ENCODE peak calls at places on chromosomes 4 and X, in nine cellular contexts. D is Calu3; N is choroid plexus epithelial cell; O is CD4-positive, alpha-beta T cell; V is glutamatergic neuron; E is AG09319; Y is kidney epithelial cell; S is SK-N-SH; J is lower leg skin. G is an unnamed sample.

GRCh38 chrX:37998586-37999267 is 7.6 kb upstream of the SYTL5 start:
- DNase-seq in D (no peak), N (peak), O (no peak), V (no peak), E (no peak), Y (peak), S (no peak), J (no peak), G (no peak)

GRCh38 chr4:2051086-2051485 is 8.0 kb upstream of the NAT8L start:
- DNase-seq in D (no peak), N (no peak), O (no peak), V (no peak), E (no peak), Y (no peak), S (no peak), J (peak), G (no peak)

GRCh38 chrX:65148232-65148631 is 172.0 kb upstream of the ZC4H2 start:
- DNase-seq in D (no peak), N (no peak), O (no peak), V (no peak), E (no peak), Y (no peak), S (no peak), J (no peak), G (no peak)

GRCh38 chr4:23717528-23718248 is 172.2 kb downstream of the PPARGC1A start:
- DNase-seq in D (no peak), N (peak), O (no peak), V (no peak), E (no peak), Y (no peak), S (peak), J (no peak), G (no peak)

GRCh38 chr4:79597266-79597665 is 189.2 kb upstream of the GK2 start:
- DNase-seq in D (no peak), N (peak), O (no peak), V (no peak), E (peak), Y (no peak), S (no peak), J (no peak), G (no peak)

GRCh38 chr4:56004235-56004634 is 55.5 kb downstream of the CEP135 start:
- DNase-seq in D (no peak), N (no peak), O (no peak), V (no peak), E (no peak), Y (no peak), S (no peak), J (no peak), G (no peak)

GRCh38 chr4:138864961-138865720 is 150.4 kb upstream of the NOCT start:
- DNase-seq in D (no peak), N (no peak), O (no peak), V (no peak), E (no peak), Y (no peak), S (no peak), J (no peak), G (no peak)

GRCh38 chr4:173857828-173858227 is 327.8 kb upstream of the HAND2 start:
- DNase-seq in D (no peak), N (no peak), O (no peak), V (no peak), E (no peak), Y (no peak), S (no peak), J (no peak), G (no peak)

GRCh38 chrX:19889582-19890342 is 2.4 kb upstream of the SH3KBP1 start:
- DNase-seq in D (peak), N (peak), O (peak), V (no peak), E (no peak), Y (no peak), S (no peak), J (no peak), G (no peak)

GRCh38 chrX:124256209-124256608 is 76.3 kb upstream of the TEX13D start:
- DNase-seq in D (no peak), N (no peak), O (no peak), V (no peak), E (no peak), Y (no peak), S (no peak), J (no peak), G (no peak)

GRCh38 chr4:81466841-81467671 is 4.7 kb downstream of the RASGEF1B start:
- DNase-seq in D (peak), N (peak), O (peak), V (peak), E (peak), Y (no peak), S (peak), J (no peak), G (no peak)

GRCh38 chr4:76426272-76426671 is 5.3 kb upstream of the CCDC158 start:
- DNase-seq in D (no peak), N (no peak), O (no peak), V (no peak), E (no peak), Y (no peak), S (peak), J (no peak), G (no peak)

GRCh38 chr4:1356181-1356998 is 9.4 kb downstream of the UVSSA start:
- DNase-seq in D (peak), N (peak), O (peak), V (peak), E (no peak), Y (no peak), S (peak), J (no peak), G (peak)

GRCh38 chrX:1464282-1465131 is 11.8 kb upstream of the ASMTL start:
- DNase-seq in D (no peak), N (no peak), O (no peak), V (no peak), E (no peak), Y (no peak), S (no peak), J (peak), G (peak)

GRCh38 chr4:138178566-138178965 is 63.6 kb downstream of the SLC7A11 start:
- DNase-seq in D (no peak), N (no peak), O (no peak), V (no peak), E (no peak), Y (no peak), S (no peak), J (no peak), G (no peak)

GRCh38 chr4:73620115-73620792 is at the start of gene RASSF6:
- DNase-seq in D (peak), N (peak), O (no peak), V (no peak), E (no peak), Y (no peak), S (no peak), J (no peak), G (no peak)

GRCh38 chrX:132677233-132677716 is 188.4 kb upstream of the MBNL3 start:
- DNase-seq in D (no peak), N (no peak), O (no peak), V (no peak), E (no peak), Y (no peak), S (no peak), J (no peak), G (no peak)

GRCh38 chr4:23733476-23733875 is 156.4 kb downstream of the PPARGC1A start:
- DNase-seq in D (no peak), N (no peak), O (no peak), V (no peak), E (no peak), Y (no peak), S (no peak), J (no peak), G (no peak)

GRCh38 chr4:78557841-78558240 is 6.3 kb downstream of the ANXA3 start:
- DNase-seq in D (no peak), N (no peak), O (no peak), V (no peak), E (no peak), Y (no peak), S (no peak), J (no peak), G (no peak)

GRCh38 chr4:59904331-59904730 is 1295.8 kb upstream of the ADGRL3 start:
- DNase-seq in D (no peak), N (no peak), O (no peak), V (no peak), E (no peak), Y (no peak), S (no peak), J (no peak), G (no peak)

GRCh38 chrX:132001127-132001526 is 22.0 kb upstream of the STK26 start:
- DNase-seq in D (no peak), N (no peak), O (no peak), V (no peak), E (no peak), Y (no peak), S (no peak), J (no peak), G (no peak)

GRCh38 chr4:69321153-69321729 is 41.0 kb downstream of the UGT2B28 start:
- DNase-seq in D (no peak), N (no peak), O (no peak), V (no peak), E (no peak), Y (no peak), S (no peak), J (no peak), G (no peak)

GRCh38 chr4:15042529-15043167 is 40.4 kb downstream of the CPEB2 start:
- DNase-seq in D (no peak), N (peak), O (no peak), V (no peak), E (no peak), Y (peak), S (no peak), J (no peak), G (no peak)

GRCh38 chr4:78596111-78596742 is 44.7 kb downstream of the ANXA3 start:
- DNase-seq in D (peak), N (no peak), O (no peak), V (no peak), E (no peak), Y (no peak), S (no peak), J (no peak), G (no peak)

GRCh38 chr4:69156913-69157312 is 57.6 kb downstream of the UGT2B11 start:
- DNase-seq in D (peak), N (peak), O (no peak), V (peak), E (no peak), Y (no peak), S (no peak), J (no peak), G (no peak)

GRCh38 chr4:141614878-141615586 is 21.4 kb upstream of the IL15 start:
- DNase-seq in D (no peak), N (no peak), O (no peak), V (no peak), E (no peak), Y (no peak), S (no peak), J (no peak), G (no peak)

GRCh38 chr4:184747034-184747830 is 13.3 kb upstream of the CENPU start:
- DNase-seq in D (peak), N (no peak), O (no peak), V (no peak), E (no peak), Y (no peak), S (no peak), J (no peak), G (no peak)

GRCh38 chr4:148283665-148284064 is 158.5 kb downstream of the NR3C2 start:
- DNase-seq in D (no peak), N (no peak), O (no peak), V (no peak), E (no peak), Y (no peak), S (no peak), J (no peak), G (no peak)

GRCh38 chrX:31543565-31544125 is 471.8 kb upstream of the FTHL17 start:
- DNase-seq in D (no peak), N (peak), O (no peak), V (no peak), E (no peak), Y (no peak), S (no peak), J (no peak), G (no peak)

GRCh38 chr4:100356172-100356571 is 161.7 kb downstream of the EMCN start:
- DNase-seq in D (no peak), N (peak), O (no peak), V (no peak), E (no peak), Y (no peak), S (no peak), J (no peak), G (no peak)

GRCh38 chr4:1708581-1708980 is 3.5 kb downstream of the SLBP start:
- DNase-seq in D (no peak), N (no peak), O (no peak), V (no peak), E (no peak), Y (no peak), S (no peak), J (no peak), G (no peak)

GRCh38 chr4:40189997-40190396 is 6.8 kb upstream of the RHOH start:
- DNase-seq in D (no peak), N (no peak), O (no peak), V (no peak), E (no peak), Y (no peak), S (no peak), J (no peak), G (no peak)

GRCh38 chrX:50827996-50828395 is 14.0 kb upstream of the SHROOM4 start:
- DNase-seq in D (peak), N (no peak), O (no peak), V (no peak), E (no peak), Y (peak), S (no peak), J (no peak), G (no peak)

GRCh38 chrX:34053931-34054330 is 78.2 kb downstream of the FAM47A start:
- DNase-seq in D (no peak), N (no peak), O (no peak), V (no peak), E (no peak), Y (no peak), S (no peak), J (no peak), G (no peak)

GRCh38 chr4:71006203-71006907 is 12.9 kb downstream of the DCK start:
- DNase-seq in D (no peak), N (no peak), O (no peak), V (no peak), E (no peak), Y (no peak), S (no peak), J (no peak), G (no peak)

DNA sequence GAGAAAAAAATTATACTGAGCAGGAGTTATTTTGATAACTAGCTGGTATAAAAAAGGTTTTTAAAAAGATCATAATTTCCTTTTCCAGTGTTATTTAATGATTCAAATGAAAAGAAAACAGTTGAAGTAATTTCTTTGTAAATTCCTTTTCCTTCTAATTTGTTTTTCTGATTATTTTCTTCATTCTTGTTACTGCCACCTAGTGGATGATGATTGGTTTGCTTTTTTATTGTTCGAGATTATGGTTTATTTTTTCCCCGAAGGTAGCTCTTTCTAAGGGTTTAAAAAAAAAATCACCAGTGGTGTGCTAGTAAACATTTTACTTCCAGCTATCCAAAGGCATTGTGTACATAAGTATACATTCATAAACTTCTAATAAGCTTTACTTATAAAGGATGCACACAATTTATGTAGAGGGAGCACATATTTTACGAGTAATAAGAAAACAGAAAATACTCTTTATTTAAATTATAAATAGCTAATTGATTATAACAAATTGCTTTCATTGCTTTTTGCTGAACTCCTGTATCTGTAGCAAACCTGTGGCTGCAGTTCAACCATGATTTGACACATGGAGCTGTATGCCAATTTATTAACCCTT is 98.0 kb upstream of the ANK2 start:
- DNase-seq in D (no peak), N (peak), O (no peak), V (no peak), E (no peak), Y (no peak), S (peak), J (no peak), G (no peak)
- TF ChIP-seq CTCF in D (peak), N (peak), O (peak), V (peak), E (peak), Y (peak), S (peak), J (no peak), G (peak)

GRCh38 chrX:71496476-71496875 is 36.4 kb upstream of the OGT start:
- DNase-seq in D (no peak), N (no peak), O (no peak), V (no peak), E (no peak), Y (no peak), S (no peak), J (no peak), G (no peak)
- TF ChIP-seq CTCF in D (no peak), N (no peak), O (no peak), V (no peak), E (no peak), Y (no peak), S (no peak), J (no peak), G (no peak)

DNA sequence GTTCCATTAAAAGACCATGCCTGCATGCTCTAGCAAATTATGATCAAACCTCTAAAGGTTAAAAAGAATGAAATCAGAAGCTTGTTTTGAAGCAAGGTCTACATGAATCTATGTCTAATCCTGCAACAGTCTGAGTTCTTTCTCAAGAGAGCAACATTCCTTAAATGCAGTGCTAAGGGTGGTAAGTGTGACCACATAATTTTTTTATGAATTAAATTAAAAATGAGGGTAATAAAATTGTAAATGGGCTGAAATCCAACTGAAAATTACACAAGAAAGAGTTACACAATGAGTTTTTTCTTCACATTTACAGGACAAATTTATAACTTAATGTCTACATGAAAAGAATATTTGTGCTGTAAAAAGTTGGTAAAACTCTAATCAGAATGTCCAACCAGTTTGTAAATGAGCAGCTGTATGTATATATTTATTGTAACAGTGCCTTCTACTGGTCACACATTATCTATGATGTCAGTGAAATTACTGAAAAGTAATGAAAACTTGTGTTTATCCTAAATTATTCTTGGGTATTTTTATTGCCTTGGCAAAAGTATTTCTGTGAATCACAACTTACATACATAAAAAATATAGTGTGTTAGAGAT is 336.3 kb upstream of the PITX2 start:
- DNase-seq in D (no peak), N (peak), O (no peak), V (no peak), E (no peak), Y (no peak), S (no peak), J (no peak), G (no peak)
- TF ChIP-seq CTCF in D (no peak), N (peak), O (no peak), V (no peak), E (peak), Y (peak), S (peak), J (no peak), G (no peak)

GRCh38 chrX:80816051-80816450 is 6.4 kb upstream of the BRWD3 start:
- DNase-seq in D (no peak), N (no peak), O (no peak), V (no peak), E (no peak), Y (no peak), S (no peak), J (no peak), G (no peak)

GRCh38 chrX:80808160-80808735 is 1.4 kb downstream of the BRWD3 start:
- DNase-seq in D (peak), N (peak), O (peak), V (peak), E (peak), Y (no peak), S (peak), J (peak), G (peak)

GRCh38 chrX:80808854-80809493 is 703 bp downstream of the BRWD3 start:
- DNase-seq in D (peak), N (peak), O (peak), V (peak), E (no peak), Y (no peak), S (peak), J (no peak), G (peak)

GRCh38 chrX:80810365-80810978 is 795 bp upstream of the BRWD3 start:
- DNase-seq in D (no peak), N (peak), O (no peak), V (no peak), E (no peak), Y (no peak), S (no peak), J (no peak), G (no peak)

DNA sequence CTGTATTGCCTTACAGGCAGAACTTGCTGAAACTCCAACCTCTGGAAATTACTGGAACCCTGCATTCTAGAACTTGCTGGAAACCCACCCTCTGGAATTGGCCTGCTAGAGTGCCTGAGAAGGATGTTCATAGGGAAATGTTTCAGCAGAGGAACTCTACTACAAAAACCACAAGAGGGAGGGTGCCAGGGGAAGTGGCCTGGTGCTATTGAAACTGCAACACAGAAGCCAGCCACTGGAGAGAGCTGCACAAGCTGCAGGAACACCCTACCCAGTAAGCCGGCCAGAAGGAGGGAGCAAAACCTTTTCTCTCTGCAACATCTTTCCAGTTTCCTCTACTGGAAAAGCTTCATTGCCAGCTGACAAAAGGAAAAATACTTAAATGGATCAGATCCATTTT is 2.5 kb upstream of the BRWD3 start:
- DNase-seq in D (peak), N (peak), O (peak), V (peak), E (no peak), Y (no peak), S (peak), J (no peak), G (peak)
- TF ChIP-seq CTCF in D (no peak), N (peak), O (no peak), V (no peak), E (no peak), Y (peak), S (peak), J (no peak), G (no peak)

DNA sequence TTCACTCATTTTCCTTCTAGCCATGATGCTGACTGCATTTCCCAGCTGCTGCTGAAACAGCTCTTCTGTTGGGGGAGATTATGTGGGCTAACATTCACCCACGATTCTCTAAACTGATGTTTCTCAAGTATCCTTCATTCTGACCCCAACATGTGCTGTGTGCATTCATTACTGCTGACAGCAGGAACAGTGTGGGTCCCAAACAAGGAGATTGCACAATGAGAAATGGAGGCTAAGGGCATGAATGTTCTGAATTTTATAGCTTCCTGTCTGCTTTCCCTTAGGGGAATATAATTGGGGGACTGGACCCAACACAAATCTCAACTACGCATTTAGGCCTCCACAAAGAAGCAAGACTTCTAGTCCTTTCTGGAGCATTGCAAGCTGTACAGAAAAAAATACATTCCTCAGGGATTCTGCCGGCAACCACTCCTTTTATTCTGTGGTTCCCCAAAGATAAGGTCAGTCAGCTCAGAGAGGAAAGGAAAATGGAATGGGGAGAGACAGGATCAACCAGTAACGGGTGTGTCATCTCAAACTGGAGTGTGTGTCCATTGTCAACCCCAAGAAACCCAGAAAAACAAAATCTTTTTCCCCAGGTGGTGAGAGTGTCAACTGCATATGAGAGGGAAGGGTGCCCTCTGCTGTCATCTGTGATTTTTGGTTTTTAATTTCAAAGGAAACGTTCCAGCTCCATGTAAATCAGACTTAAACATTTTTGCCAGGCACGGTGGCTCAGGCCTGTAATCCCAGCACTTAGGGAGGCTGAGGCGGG is 81.5 kb upstream of the EGFL6 start:
- DNase-seq in D (peak), N (peak), O (peak), V (no peak), E (peak), Y (peak), S (peak), J (no peak), G (peak)
- TF ChIP-seq CTCF in D (peak), N (peak), O (peak), V (peak), E (peak), Y (peak), S (peak), J (peak), G (peak)